ENCODE peak calls at places on chromosomes 1 and 21, in six cellular contexts. One of them, this sample, is unnamed.

GRCh38 chr1:160638926-160639325 is 7.9 kb downstream of the SLAMF1 start:
- DNase-seq in NCI-H2081: no peak
- DNase-seq in hippocampal formation: no peak
- DNase-seq in mesothelial cell of epicardium: no peak
- DNase-seq in OCI-LY7: no peak
- DNase-seq in chondrocyte: no peak
- DNase-seq in this sample: no peak

GRCh38 chr1:21629971-21630370 is 39.2 kb downstream of the RAP1GAP start:
- DNase-seq in NCI-H2081: no peak
- DNase-seq in hippocampal formation: no peak
- DNase-seq in mesothelial cell of epicardium: no peak
- DNase-seq in OCI-LY7: no peak
- DNase-seq in chondrocyte: no peak
- DNase-seq in this sample: no peak

GRCh38 chr1:36178479-36179219 is 22.7 kb downstream of the MAP7D1 start:
- DNase-seq in NCI-H2081: no peak
- DNase-seq in hippocampal formation: no peak
- DNase-seq in mesothelial cell of epicardium: no peak
- DNase-seq in OCI-LY7: no peak
- DNase-seq in chondrocyte: peak; percentile 87
- DNase-seq in this sample: no peak

GRCh38 chr1:245566952-245567351 is 412.2 kb downstream of the KIF26B start:
- DNase-seq in NCI-H2081: no peak
- DNase-seq in hippocampal formation: no peak
- DNase-seq in mesothelial cell of epicardium: no peak
- DNase-seq in OCI-LY7: no peak
- DNase-seq in chondrocyte: no peak
- DNase-seq in this sample: no peak

GRCh38 chr1:2121071-2121691 is 71.0 kb downstream of the PRKCZ start:
- DNase-seq in NCI-H2081: no peak
- DNase-seq in hippocampal formation: no peak
- DNase-seq in mesothelial cell of epicardium: no peak
- DNase-seq in OCI-LY7: no peak
- DNase-seq in chondrocyte: peak; percentile 60
- DNase-seq in this sample: no peak

GRCh38 chr1:41662656-41663437 is 178.4 kb upstream of the EDN2 start:
- DNase-seq in NCI-H2081: no peak
- DNase-seq in hippocampal formation: peak; percentile 29
- DNase-seq in mesothelial cell of epicardium: no peak
- DNase-seq in OCI-LY7: no peak
- DNase-seq in chondrocyte: peak; percentile 66
- DNase-seq in this sample: peak; percentile 72

GRCh38 chr1:69077633-69078032 is 490.1 kb upstream of the LRRC7 start:
- DNase-seq in NCI-H2081: no peak
- DNase-seq in hippocampal formation: no peak
- DNase-seq in mesothelial cell of epicardium: no peak
- DNase-seq in OCI-LY7: no peak
- DNase-seq in chondrocyte: no peak
- DNase-seq in this sample: no peak

GRCh38 chr1:70504821-70505193 is 93.7 kb downstream of the CTH start:
- DNase-seq in NCI-H2081: no peak
- DNase-seq in hippocampal formation: no peak
- DNase-seq in mesothelial cell of epicardium: no peak
- DNase-seq in OCI-LY7: no peak
- DNase-seq in chondrocyte: no peak
- DNase-seq in this sample: peak; percentile 38

GRCh38 chr1:212638419-212639151 is 30.0 kb downstream of the ATF3 start:
- DNase-seq in NCI-H2081: no peak
- DNase-seq in hippocampal formation: no peak
- DNase-seq in mesothelial cell of epicardium: no peak
- DNase-seq in OCI-LY7: no peak
- DNase-seq in chondrocyte: no peak
- DNase-seq in this sample: peak; percentile 91

GRCh38 chr21:32442566-32443318 is 30.2 kb downstream of the EVA1C start:
- DNase-seq in NCI-H2081: no peak
- DNase-seq in hippocampal formation: no peak
- DNase-seq in mesothelial cell of epicardium: no peak
- DNase-seq in OCI-LY7: no peak
- DNase-seq in chondrocyte: no peak
- DNase-seq in this sample: no peak

GRCh38 chr1:159879136-159879535 is 16.7 kb upstream of the VSIG8 start:
- DNase-seq in NCI-H2081: no peak
- DNase-seq in hippocampal formation: no peak
- DNase-seq in mesothelial cell of epicardium: no peak
- DNase-seq in OCI-LY7: no peak
- DNase-seq in chondrocyte: no peak
- DNase-seq in this sample: no peak

GRCh38 chr1:62384276-62385005 is 52.4 kb upstream of the USP1 start:
- DNase-seq in NCI-H2081: peak; percentile 58
- DNase-seq in hippocampal formation: no peak
- DNase-seq in mesothelial cell of epicardium: no peak
- DNase-seq in OCI-LY7: no peak
- DNase-seq in chondrocyte: no peak
- DNase-seq in this sample: peak; percentile 95

GRCh38 chr1:204848579-204848978 is 22.1 kb upstream of the NFASC start:
- DNase-seq in NCI-H2081: no peak
- DNase-seq in hippocampal formation: no peak
- DNase-seq in mesothelial cell of epicardium: no peak
- DNase-seq in OCI-LY7: no peak
- DNase-seq in chondrocyte: no peak
- DNase-seq in this sample: no peak

GRCh38 chr1:247077768-247078314 is 770 bp downstream of the ZNF670 start:
- DNase-seq in NCI-H2081: no peak
- DNase-seq in hippocampal formation: no peak
- DNase-seq in mesothelial cell of epicardium: no peak
- DNase-seq in OCI-LY7: peak; percentile 14
- DNase-seq in chondrocyte: no peak
- DNase-seq in this sample: no peak

GRCh38 chr1:160058087-160058486 is 11.9 kb downstream of the KCNJ10 start:
- DNase-seq in NCI-H2081: no peak
- DNase-seq in hippocampal formation: no peak
- DNase-seq in mesothelial cell of epicardium: no peak
- DNase-seq in OCI-LY7: no peak
- DNase-seq in chondrocyte: no peak
- DNase-seq in this sample: no peak

GRCh38 chr1:23930270-23930669 is 17.1 kb upstream of the CNR2 start:
- DNase-seq in NCI-H2081: no peak
- DNase-seq in hippocampal formation: no peak
- DNase-seq in mesothelial cell of epicardium: no peak
- DNase-seq in OCI-LY7: peak; percentile 64
- DNase-seq in chondrocyte: no peak
- DNase-seq in this sample: no peak

GRCh38 chr1:232868793-232869491 is 63.7 kb downstream of the MAP10 start:
- DNase-seq in NCI-H2081: peak; percentile 40
- DNase-seq in hippocampal formation: no peak
- DNase-seq in mesothelial cell of epicardium: peak; percentile 31
- DNase-seq in OCI-LY7: no peak
- DNase-seq in chondrocyte: no peak
- DNase-seq in this sample: peak; percentile 92